ENCODE peak calls at places on chromosome 17, in seven cellular contexts. Z is AG20443; G is amniotic stem cell; T is mesenteric fat pad; X is activated T-helper 1 cell treated with anti-CD3 and anti-CD28 coated beads, Interleukin-2, amount 50 U/mL, for 16 hours; S is hypothalamus; D is breast epithelium. K is an unnamed sample.

GRCh38 chr17:42403150-42403549 is 14.9 kb upstream of the STAT3 start:
- DNase-seq in Z (no peak), G (no peak), T (no peak), X (no peak), S (no peak), D (no peak), K (no peak)

GRCh38 chr17:69326302-69327059 is 452 bp downstream of the ABCA5 start:
- DNase-seq in Z (peak), G (no peak), T (no peak), X (no peak), S (no peak), D (no peak), K (peak)

GRCh38 chr17:61809816-61810392 is 53.4 kb downstream of the BRIP1 start:
- DNase-seq in Z (peak), G (no peak), T (no peak), X (no peak), S (no peak), D (no peak), K (peak)

GRCh38 chr17:75685508-75685907 is 18.4 kb downstream of the SAP30BP start:
- DNase-seq in Z (peak), G (no peak), T (no peak), X (no peak), S (no peak), D (no peak), K (peak)

GRCh38 chr17:17847726-17848125 is 10.9 kb upstream of the SREBF1 start:
- DNase-seq in Z (no peak), G (no peak), T (no peak), X (no peak), S (no peak), D (no peak), K (no peak)

GRCh38 chr17:57614742-57615141 is 130.4 kb downstream of the CCDC182 start:
- DNase-seq in Z (no peak), G (no peak), T (no peak), X (no peak), S (no peak), D (no peak), K (no peak)

GRCh38 chr17:77455111-77455877 is 314.5 kb downstream of the SEC14L1 start:
- DNase-seq in Z (no peak), G (no peak), T (no peak), X (no peak), S (no peak), D (no peak), K (no peak)

GRCh38 chr17:65099941-65100315 is 37.2 kb upstream of the RGS9 start:
- DNase-seq in Z (peak), G (no peak), T (no peak), X (peak), S (peak), D (no peak), K (peak)

GRCh38 chr17:44970136-44970737 is 2.1 kb upstream of the C1QL1 start:
- DNase-seq in Z (peak), G (no peak), T (no peak), X (no peak), S (peak), D (no peak), K (peak)

GRCh38 chr17:68595986-68596385 is 5.2 kb downstream of the FAM20A start:
- DNase-seq in Z (no peak), G (no peak), T (no peak), X (no peak), S (no peak), D (no peak), K (no peak)

GRCh38 chr17:13638855-13639458 is 37.2 kb upstream of the HS3ST3A1 start:
- DNase-seq in Z (no peak), G (no peak), T (no peak), X (no peak), S (no peak), D (no peak), K (peak)

GRCh38 chr17:37176683-37177082 is 199.1 kb upstream of the C17orf78 start:
- DNase-seq in Z (peak), G (no peak), T (no peak), X (no peak), S (no peak), D (no peak), K (peak)

GRCh38 chr17:42101513-42102292 is 3.4 kb upstream of the ZNF385C start:
- DNase-seq in Z (peak), G (peak), T (no peak), X (peak), S (peak), D (no peak), K (peak)

GRCh38 chr17:64658931-64659330 is 3.2 kb downstream of the SMURF2 start:
- DNase-seq in Z (no peak), G (no peak), T (no peak), X (no peak), S (no peak), D (no peak), K (peak)

GRCh38 chr17:1904273-1905052 is 74.7 kb downstream of the RPA1 start:
- DNase-seq in Z (no peak), G (no peak), T (no peak), X (no peak), S (no peak), D (no peak), K (no peak)

GRCh38 chr17:29640981-29641642 is 18.4 kb upstream of the CORO6 start:
- DNase-seq in Z (no peak), G (no peak), T (no peak), X (no peak), S (no peak), D (no peak), K (no peak)

GRCh38 chr17:76254275-76254674 is 10.9 kb upstream of the UBALD2 start:
- DNase-seq in Z (no peak), G (no peak), T (peak), X (no peak), S (no peak), D (peak), K (no peak)

GRCh38 chr17:63542942-63543821 is 7.1 kb upstream of the DCAF7 start:
- DNase-seq in Z (peak), G (no peak), T (peak), X (no peak), S (no peak), D (peak), K (no peak)

GRCh38 chr17:7862692-7863437 is 5.1 kb downstream of the CYB5D1 start:
- DNase-seq in Z (peak), G (no peak), T (no peak), X (no peak), S (no peak), D (no peak), K (peak)

GRCh38 chr17:74199306-74200092 is 4.0 kb upstream of the RPL38 start:
- DNase-seq in Z (peak), G (no peak), T (peak), X (peak), S (peak), D (no peak), K (peak)

GRCh38 chr17:72702998-72703397 is 389.5 kb downstream of the SLC39A11 start:
- DNase-seq in Z (no peak), G (no peak), T (no peak), X (no peak), S (no peak), D (no peak), K (no peak)

GRCh38 chr17:59193463-59193862 is 16.4 kb upstream of the SMG8 start:
- DNase-seq in Z (no peak), G (no peak), T (no peak), X (no peak), S (no peak), D (no peak), K (no peak)

GRCh38 chr17:65855245-65855644 is 293.8 kb upstream of the AXIN2 start:
- DNase-seq in Z (no peak), G (no peak), T (no peak), X (no peak), S (no peak), D (no peak), K (no peak)

GRCh38 chr17:77664097-77664729 is 294.3 kb upstream of the TNRC6C start:
- DNase-seq in Z (no peak), G (no peak), T (no peak), X (no peak), S (no peak), D (no peak), K (no peak)